ENCODE peak calls at places on chromosome X, in eight cellular contexts. E, U, W, P, H, N, V and I are unnamed samples.

GRCh38 chrX:110051559-110051958 is 48.6 kb downstream of the TMEM164 start:
- DNase-seq in E (no peak), U (no peak), W (peak; percentile 36), H (no peak), P (no peak), N (no peak), V (no peak), I (no peak)

GRCh38 chrX:111515298-111515697 is 3.9 kb downstream of the SERTM2 start:
- DNase-seq in N (no peak), W (no peak), U (no peak), E (no peak), P (no peak), H (no peak), V (no peak), I (no peak)

GRCh38 chrX:142036111-142036510 is 132.4 kb downstream of the MAGEC1 start:
- DNase-seq in V (no peak), W (peak; percentile 32), E (no peak), H (no peak), N (no peak), P (no peak), U (no peak), I (no peak)

GRCh38 chrX:53882331-53882730 is 161.9 kb downstream of the PHF8 start:
- DNase-seq in V (no peak), N (no peak), W (peak; percentile 18), E (peak; percentile 63), P (peak; percentile 46), H (no peak), U (peak; percentile 15), I (no peak)

GRCh38 chrX:119654112-119654531 is 38.8 kb downstream of the SEPTIN6 start:
- DNase-seq in E (no peak), H (no peak), N (peak; percentile 7), P (no peak), U (no peak), V (peak; percentile 72), W (peak; percentile 89), I (no peak)

GRCh38 chrX:124086411-124086810 is 124.9 kb downstream of the STAG2 start:
- DNase-seq in N (no peak), H (no peak), E (no peak), W (no peak), U (no peak), V (no peak), P (no peak), I (no peak)

GRCh38 chrX:45447995-45448394 is 247.3 kb upstream of the DIPK2B start:
- DNase-seq in U (no peak), W (no peak), P (no peak), E (no peak), H (no peak), V (no peak), N (no peak), I (no peak)

GRCh38 chrX:13427441-13428054 is 107.7 kb upstream of the ATXN3L start:
- DNase-seq in P (no peak), V (no peak), U (no peak), W (no peak), E (no peak), H (no peak), N (no peak), I (no peak)

GRCh38 chrX:48937065-48937907 is 18.5 kb upstream of the PIM2 start:
- DNase-seq in N (peak; percentile 9), U (no peak), P (no peak), W (peak; percentile 18), H (no peak), V (no peak), E (no peak), I (peak; percentile 70)

GRCh38 chrX:40877869-40878268 is 142.5 kb upstream of the MED14 start:
- DNase-seq in W (peak; percentile 54), N (no peak), P (no peak), E (no peak), H (no peak), V (no peak), U (peak; percentile 2), I (no peak)

GRCh38 chrX:56733459-56734046 is 4.5 kb downstream of the NBDY start:
- DNase-seq in W (peak; percentile 73), U (peak; percentile 49), P (no peak), H (no peak), E (no peak), N (peak; percentile 36), V (peak; percentile 61), I (peak; percentile 23)

GRCh38 chrX:47247206-47247998 is 14.6 kb downstream of the USP11 start:
- DNase-seq in E (no peak), N (no peak), H (no peak), U (no peak), W (peak; percentile 39), P (no peak), V (no peak), I (no peak)

GRCh38 chrX:67749536-67749935 is 205.7 kb downstream of the AR start:
- DNase-seq in U (no peak), H (no peak), P (no peak), V (no peak), W (no peak), N (no peak), E (no peak), I (no peak)

GRCh38 chrX:15127010-15127409 is 142.9 kb downstream of the ASB9 start:
- DNase-seq in N (no peak), P (no peak), H (no peak), E (no peak), W (no peak), V (no peak), U (no peak), I (no peak)

GRCh38 chrX:1215123-1215823 is 2.8 kb upstream of the CRLF2 start:
- DNase-seq in H (no peak), V (no peak), E (no peak), U (no peak), P (no peak), N (no peak), W (no peak), I (no peak)

GRCh38 chrX:18677140-18677834 is 5.4 kb upstream of the RS1 start:
- DNase-seq in E (no peak), V (no peak), N (no peak), W (no peak), H (no peak), P (no peak), U (peak; percentile 14), I (no peak)

GRCh38 chrX:18676050-18676449 is 4.1 kb upstream of the RS1 start:
- DNase-seq in P (no peak), U (no peak), E (no peak), W (no peak), H (no peak), N (no peak), V (no peak), I (no peak)

GRCh38 chrX:18674417-18674787 is 2.5 kb upstream of the RS1 start:
- DNase-seq in P (no peak), V (no peak), E (no peak), N (no peak), U (peak; percentile 33), H (no peak), W (no peak), I (peak; percentile 22)

GRCh38 chrX:18674788-18675735 is 3.2 kb upstream of the RS1 start:
- DNase-seq in U (peak; percentile 87), H (peak; percentile 18), P (peak; percentile 35), W (peak; percentile 79), V (peak; percentile 73), E (no peak), N (peak; percentile 69), I (peak; percentile 84)

GRCh38 chrX:18676470-18676869 is 4.6 kb upstream of the RS1 start:
- DNase-seq in P (no peak), N (no peak), H (no peak), E (no peak), V (peak; percentile 21), U (peak; percentile 20), W (no peak), I (no peak)
- TF ChIP-seq CTCF in P (peak; percentile 4), N (no peak), H (no peak), E (peak; percentile 34), V (no peak), U (no peak), W (peak; percentile 35), I (no peak)

DNA sequence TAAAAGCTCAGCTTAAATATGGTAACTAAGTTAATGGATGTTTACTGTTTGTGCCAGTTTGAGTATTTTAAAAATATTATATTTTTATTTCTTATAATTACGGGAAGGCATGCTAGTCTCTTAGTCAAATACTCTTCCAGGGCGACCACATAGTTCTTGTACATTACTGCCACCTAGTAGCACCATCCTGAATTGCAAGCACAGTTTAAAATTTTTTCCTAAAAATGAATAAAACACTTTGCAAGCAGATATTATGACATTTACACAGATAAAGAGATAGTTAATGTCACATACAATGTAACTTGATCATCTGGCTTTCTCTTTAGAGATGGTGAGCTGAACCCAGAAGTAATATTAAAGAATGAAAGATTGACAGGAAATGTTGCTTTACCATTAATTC is 11.5 kb downstream of the NDP start:
- DNase-seq in U (no peak), P (no peak), E (no peak), H (no peak), W (peak; percentile 11), V (no peak), N (no peak), I (no peak)
- TF ChIP-seq CTCF in U (no peak), P (peak; percentile 1), E (peak; percentile 15), H (no peak), W (peak; percentile 13), V (no peak), N (no peak), I (no peak)

GRCh38 chrX:154321152-154321551 is 25.6 kb downstream of the TKTL1 start:
- DNase-seq in U (no peak), W (no peak), H (no peak), P (no peak), E (no peak), V (no peak), N (no peak), I (no peak)

GRCh38 chrX:154323537-154323936 is 27.9 kb downstream of the TKTL1 start:
- DNase-seq in U (no peak), H (no peak), V (no peak), N (no peak), W (no peak), P (no peak), E (no peak), I (no peak)

GRCh38 chrX:154322890-154323289 is 27.3 kb downstream of the TKTL1 start:
- DNase-seq in W (no peak), U (no peak), E (no peak), N (no peak), H (no peak), P (no peak), V (no peak), I (no peak)

GRCh38 chrX:154320406-154320805 is 24.8 kb downstream of the TKTL1 start:
- DNase-seq in P (no peak), V (no peak), H (no peak), N (no peak), W (no peak), U (no peak), E (no peak), I (no peak)

GRCh38 chrX:154321624-154322023 is 26.0 kb downstream of the TKTL1 start:
- DNase-seq in E (no peak), V (no peak), P (no peak), N (no peak), U (peak; percentile 11), W (no peak), H (no peak), I (no peak)
- TF ChIP-seq CTCF in E (peak; percentile 12), V (no peak), P (no peak), N (no peak), U (no peak), W (no peak), H (no peak), I (peak; percentile 42)

DNA sequence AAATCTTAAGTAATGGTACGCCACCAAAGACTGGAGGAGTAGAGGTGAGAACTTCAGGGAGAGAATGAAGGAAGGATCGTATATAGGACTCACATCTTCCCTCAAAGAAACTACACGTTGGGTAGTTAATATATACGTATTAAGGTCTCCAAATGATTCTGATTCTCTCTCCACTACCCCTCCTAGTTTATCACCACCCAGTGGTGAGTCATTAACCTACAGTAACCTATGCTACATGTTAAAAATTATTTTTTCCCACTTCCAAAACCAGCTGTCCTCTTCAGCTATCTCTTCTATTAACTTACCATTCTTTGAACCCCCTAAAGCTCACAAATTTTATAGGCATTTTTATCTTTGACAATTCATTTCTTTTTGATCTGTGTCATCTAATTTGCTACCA is 69.7 kb downstream of the RPS6KA6 start:
- DNase-seq in P (no peak), H (no peak), N (no peak), W (no peak), E (no peak), V (no peak), U (no peak), I (no peak)
- TF ChIP-seq CTCF in P (no peak), H (no peak), N (no peak), W (no peak), E (no peak), V (no peak), U (no peak), I (no peak)